ENCODE peak calls at places on chromosomes 1 and 21, in six cellular contexts. S is aorta, B is PC-9, M is H9, F is psoas muscle, A is right lobe of liver. Y is an unnamed sample.

GRCh38 chr21:45634511-45635183 is 8.9 kb upstream of the PCBP3 start:
- DNase-seq in M (no peak), F (no peak), B (no peak), S (peak), A (no peak), Y (no peak)

GRCh38 chr1:9473032-9473792 is 66.1 kb upstream of the SLC25A33 start:
- DNase-seq in M (peak), A (no peak), B (peak), F (peak), S (peak), Y (peak)

GRCh38 chr1:160773088-160773487 is 22.9 kb upstream of the LY9 start:
- DNase-seq in A (no peak), S (no peak), M (no peak), B (no peak), F (no peak), Y (no peak)

GRCh38 chr1:53408755-53409129 is 50.5 kb upstream of the DMRTB1 start:
- DNase-seq in B (no peak), A (no peak), F (no peak), S (no peak), M (no peak), Y (no peak)

GRCh38 chr1:181353526-181353925 is 129.8 kb upstream of the CACNA1E start:
- DNase-seq in A (no peak), B (no peak), S (no peak), M (no peak), F (no peak), Y (no peak)

GRCh38 chr1:107277022-107277421 is 136.2 kb downstream of the NTNG1 start:
- DNase-seq in B (no peak), F (no peak), A (peak), M (peak), S (no peak), Y (peak)

GRCh38 chr1:8179132-8179793 is 138.7 kb upstream of the SLC45A1 start:
- DNase-seq in M (no peak), A (no peak), F (no peak), S (no peak), B (no peak), Y (no peak)

GRCh38 chr1:162712317-162713029 is 78.0 kb upstream of the HSD17B7 start:
- DNase-seq in A (no peak), F (no peak), S (no peak), M (no peak), B (no peak), Y (no peak)

GRCh38 chr21:35982717-35983116 is 77.6 kb downstream of the SETD4 start:
- DNase-seq in B (no peak), A (no peak), S (no peak), F (no peak), M (no peak), Y (no peak)

GRCh38 chr1:2194898-2195673 is 514 bp upstream of the FAAP20 start:
- DNase-seq in B (peak), M (peak), F (peak), S (peak), A (peak), Y (peak)

GRCh38 chr1:88608139-88608943 is 75.7 kb upstream of the PKN2 start:
- DNase-seq in F (no peak), S (no peak), A (no peak), M (no peak), B (peak), Y (no peak)

DNA sequence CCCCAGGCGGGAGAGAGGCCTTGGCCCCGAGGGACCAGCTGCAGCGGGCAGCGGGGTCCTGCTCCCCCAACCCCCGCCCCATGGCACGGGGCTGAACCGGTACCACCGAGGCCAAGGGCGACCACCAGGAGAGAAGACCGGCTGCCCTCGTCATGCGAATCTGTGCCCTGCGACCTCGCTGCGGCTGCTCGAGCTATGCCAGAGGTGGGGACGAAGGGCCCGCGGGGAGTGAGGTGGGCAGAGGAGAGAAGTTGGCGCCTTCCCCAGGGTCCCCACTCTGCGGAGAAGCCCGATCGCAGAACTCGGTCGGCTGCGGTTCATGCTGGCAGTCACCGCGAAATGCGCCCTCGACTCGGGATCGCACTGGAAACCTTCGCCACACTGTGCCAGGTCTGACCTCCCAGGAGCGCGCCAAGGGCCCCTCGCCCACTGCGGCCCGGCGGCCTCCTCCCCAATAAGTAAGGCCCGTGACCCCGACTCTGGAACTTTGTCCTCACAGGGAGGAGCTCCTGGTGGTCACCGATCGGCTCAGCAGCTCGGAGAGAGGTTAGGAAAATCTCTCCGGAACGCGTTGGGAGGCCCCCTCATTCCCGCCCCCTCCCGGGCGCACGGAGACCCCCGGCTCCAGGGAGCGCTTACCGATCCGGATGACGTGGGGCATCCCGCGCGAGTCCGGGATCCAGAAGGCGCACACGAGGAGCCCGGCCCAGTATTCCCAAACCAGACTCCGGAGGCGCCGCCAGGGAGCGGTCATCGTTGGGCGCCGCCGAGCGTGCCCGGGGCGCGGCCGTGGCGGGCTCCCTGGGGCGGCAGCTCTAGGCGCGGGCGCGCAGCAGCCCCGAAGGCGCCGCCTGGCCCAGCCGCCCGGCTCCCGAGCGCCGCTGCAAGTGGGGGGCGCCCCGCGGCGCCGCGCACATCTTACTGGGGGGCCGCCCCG is 692 bp downstream of the GRIK3 start:
- DNase-seq in M (no peak), B (no peak), S (no peak), A (no peak), F (no peak), Y (no peak)
- H3K27ac ChIP-seq in M (no peak), B (no peak), S (no peak), A (no peak), F (no peak), Y (no peak)

DNA sequence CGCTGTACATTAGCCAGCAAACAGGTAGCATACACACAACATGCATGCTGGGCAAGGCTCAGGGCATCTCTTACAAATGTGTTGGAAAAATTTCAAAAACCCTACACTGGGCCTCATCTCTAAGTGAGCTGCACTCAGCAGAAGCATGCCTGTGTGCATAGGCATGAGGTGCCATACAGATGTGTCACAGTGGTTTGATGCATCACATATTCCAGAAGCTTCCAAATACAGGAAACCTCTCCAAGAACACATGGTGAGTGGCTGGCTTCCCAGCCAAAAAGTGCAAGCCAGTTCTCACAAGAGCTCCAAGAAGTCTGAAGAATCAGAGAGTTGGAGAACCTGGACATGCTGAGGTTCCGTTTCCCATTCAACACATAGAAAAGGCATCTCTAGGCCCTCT is 58.3 kb downstream of the CD46 start:
- DNase-seq in A (no peak), F (no peak), B (no peak), M (no peak), S (no peak), Y (no peak)
- H3K27ac ChIP-seq in A (no peak), F (peak), B (no peak), M (no peak), S (peak), Y (peak)

GRCh38 chr1:205304046-205304694 is 17.4 kb downstream of the NUAK2 start:
- DNase-seq in F (no peak), B (no peak), M (no peak), A (no peak), S (no peak), Y (no peak)

GRCh38 chr1:205303247-205303888 is 18.2 kb downstream of the NUAK2 start:
- DNase-seq in M (no peak), S (no peak), A (no peak), F (no peak), B (no peak), Y (no peak)

GRCh38 chr1:205309741-205310140 is 11.8 kb downstream of the NUAK2 start:
- DNase-seq in M (no peak), S (no peak), F (no peak), B (no peak), A (peak), Y (no peak)

GRCh38 chr1:205304695-205305070 is 16.9 kb downstream of the NUAK2 start:
- DNase-seq in F (no peak), A (no peak), M (no peak), S (no peak), B (no peak), Y (no peak)

DNA sequence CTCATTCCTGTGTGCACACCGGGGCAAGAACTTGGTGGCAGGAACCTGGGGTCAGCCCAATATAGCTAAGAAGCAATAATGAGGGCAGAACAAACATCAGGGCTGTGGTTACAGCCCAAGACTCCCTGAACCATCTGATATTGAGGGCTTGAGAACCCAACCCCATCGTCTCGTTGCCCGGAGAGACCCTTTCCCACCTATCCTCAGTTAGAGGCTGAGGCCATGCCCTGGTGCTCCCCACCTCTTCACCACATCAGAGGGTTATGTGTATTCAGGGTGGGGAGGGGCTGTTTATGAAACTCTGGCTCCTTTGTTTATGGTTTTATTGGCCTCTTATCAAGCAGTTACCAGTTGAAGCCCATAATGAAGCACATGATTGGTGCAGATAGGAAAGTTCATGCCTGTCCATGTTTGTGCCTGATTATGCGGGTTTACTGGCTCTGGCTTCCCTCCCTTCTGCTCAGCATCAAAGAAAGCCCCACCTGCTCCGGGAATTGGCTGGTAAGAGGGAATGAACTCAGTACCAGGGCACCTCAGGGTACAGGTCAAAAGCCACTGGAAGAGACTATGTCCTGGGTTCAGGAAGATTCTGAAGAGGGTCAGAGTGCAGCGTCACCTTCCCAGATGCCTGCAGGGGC is 14.5 kb downstream of the NUAK2 start:
- DNase-seq in M (no peak), F (no peak), S (no peak), A (no peak), B (no peak), Y (no peak)
- H3K27ac ChIP-seq in M (no peak), F (no peak), S (no peak), A (no peak), B (no peak), Y (no peak)

GRCh38 chr21:33211732-33212131 is 18.0 kb upstream of the IFNAR2 start:
- DNase-seq in A (no peak), S (no peak), B (no peak), F (no peak), M (no peak), Y (no peak)

GRCh38 chr21:33214056-33214455 is 15.7 kb upstream of the IFNAR2 start:
- DNase-seq in M (no peak), A (no peak), B (no peak), S (no peak), F (no peak), Y (no peak)

GRCh38 chr21:33211305-33211704 is 18.4 kb upstream of the IFNAR2 start:
- DNase-seq in F (no peak), B (no peak), S (no peak), M (no peak), A (no peak), Y (no peak)

GRCh38 chr21:33208534-33208933 is 21.2 kb upstream of the IFNAR2 start:
- DNase-seq in S (no peak), A (no peak), F (no peak), M (no peak), B (no peak), Y (no peak)

DNA sequence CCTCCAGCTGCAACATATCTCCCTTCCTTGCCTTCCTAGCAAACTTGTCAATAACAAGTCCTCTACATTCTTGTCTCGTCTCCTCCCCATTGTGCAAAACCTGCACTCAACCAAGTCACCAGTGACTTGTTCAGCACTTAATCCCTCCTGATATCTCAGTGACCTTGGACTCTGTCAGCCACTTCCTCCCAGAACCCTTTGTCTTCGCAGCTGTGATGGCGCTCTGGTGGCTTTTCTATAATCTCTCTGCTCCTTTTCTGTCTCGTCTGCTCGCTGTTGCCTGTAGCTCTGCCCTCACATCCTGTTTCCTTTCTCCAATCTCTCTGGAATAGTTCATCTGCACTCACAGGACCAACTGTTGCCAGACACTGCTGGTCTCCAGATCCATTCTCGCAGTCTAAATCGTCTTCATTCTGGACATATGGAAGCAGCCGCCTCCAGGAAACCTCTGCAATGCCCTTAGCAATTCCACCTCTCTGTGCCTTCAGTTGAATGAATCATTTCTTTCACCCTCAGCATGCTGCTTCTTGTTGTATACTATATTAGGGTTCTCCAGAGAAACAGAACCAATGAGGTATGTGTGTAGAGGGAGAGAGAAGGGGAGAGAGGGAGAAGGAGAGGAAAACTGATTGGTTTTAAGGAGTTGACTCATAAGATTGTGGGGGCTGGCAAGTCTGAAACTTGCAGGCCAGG is 17.4 kb upstream of the IFNAR2 start:
- DNase-seq in S (no peak), A (no peak), M (no peak), F (no peak), B (no peak), Y (no peak)
- H3K27ac ChIP-seq in S (no peak), A (no peak), M (no peak), F (no peak), B (no peak), Y (no peak)

Y was measured in stomach.